ENCODE peak calls at places on chromosomes 12 and 14, in ten cellular contexts. T is thyroid gland; K is left lung; O is suprapubic skin; N is CD4-positive, alpha-beta T cell; G is HepG2; X is colonic mucosa; A is MM.1S; W is ovary; E is heart left ventricle. Q is an unnamed sample.

GRCh38 chr14:75418779-75419768 is 8.7 kb upstream of the JDP2 start:
- DNase-seq in G (no peak), T (peak; percentile 86), X (peak; percentile 82), O (no peak), K (no peak), A (no peak), N (no peak), W (no peak), E (peak; percentile 47), Q (no peak)

GRCh38 chr12:22626429-22626828 is 1.5 kb downstream of the ETNK1 start:
- DNase-seq in A (peak; percentile 58), E (no peak), W (no peak), N (no peak), G (no peak), X (no peak), T (no peak), O (no peak), K (no peak), Q (no peak)

GRCh38 chr14:64478634-64479250 is 13.4 kb downstream of the AKAP5 start:
- DNase-seq in N (no peak), E (no peak), T (no peak), W (no peak), X (no peak), K (no peak), O (no peak), A (no peak), G (no peak), Q (no peak)

GRCh38 chr14:90666571-90666970 is 149.7 kb downstream of the TTC7B start:
- DNase-seq in W (no peak), X (peak; percentile 27), O (no peak), G (no peak), N (no peak), A (no peak), E (no peak), K (no peak), T (no peak), Q (no peak)

GRCh38 chr12:6235499-6235898 is 35.3 kb downstream of the CD9 start:
- DNase-seq in O (no peak), A (peak; percentile 87), N (no peak), G (peak; percentile 74), T (peak; percentile 95), X (peak; percentile 89), K (peak; percentile 74), E (no peak), W (no peak), Q (no peak)

GRCh38 chr14:102795060-102795925 is 18.0 kb downstream of the TRAF3 start:
- DNase-seq in E (peak; percentile 70), T (peak; percentile 60), G (peak; percentile 82), X (peak; percentile 67), A (no peak), N (no peak), K (peak; percentile 69), O (no peak), W (no peak), Q (peak; percentile 21)

GRCh38 chr12:90543841-90544240 is 411.1 kb downstream of the CCER1 start:
- DNase-seq in O (no peak), K (no peak), T (no peak), E (no peak), X (no peak), A (no peak), W (no peak), N (no peak), G (no peak), Q (no peak)

GRCh38 chr14:88535149-88535548 is 19.7 kb downstream of the PTPN21 start:
- DNase-seq in A (no peak), X (peak; percentile 81), N (no peak), O (no peak), W (no peak), G (peak; percentile 75), T (no peak), E (no peak), K (no peak), Q (no peak)

GRCh38 chr12:86774841-86775386 is 518.7 kb upstream of the MGAT4C start:
- DNase-seq in W (no peak), T (no peak), O (no peak), K (no peak), N (no peak), G (no peak), E (no peak), X (no peak), A (no peak), Q (no peak)

GRCh38 chr14:52692248-52692962 is 3.0 kb downstream of the ERO1A start:
- DNase-seq in A (no peak), K (no peak), O (no peak), N (no peak), E (no peak), X (no peak), W (no peak), G (no peak), T (no peak), Q (peak; percentile 27)

GRCh38 chr14:99745307-99745951 is 47.8 kb upstream of the EML1 start:
- DNase-seq in A (no peak), T (no peak), X (no peak), N (no peak), W (no peak), O (no peak), K (no peak), E (no peak), G (no peak), Q (no peak)

GRCh38 chr14:96489327-96489726 is 12.9 kb upstream of the PAPOLA start:
- DNase-seq in E (no peak), T (no peak), A (no peak), G (no peak), X (no peak), O (no peak), W (no peak), K (no peak), N (no peak), Q (no peak)
- H3K27ac ChIP-seq in E (no peak overlapping the region), T (no peak overlapping the region), A (no peak overlapping the region), G (no peak overlapping the region), X (no peak overlapping the region), O (no peak overlapping the region), W (no peak overlapping the region), K (no peak overlapping the region), N (no peak overlapping the region), Q (no peak overlapping the region)

DNA sequence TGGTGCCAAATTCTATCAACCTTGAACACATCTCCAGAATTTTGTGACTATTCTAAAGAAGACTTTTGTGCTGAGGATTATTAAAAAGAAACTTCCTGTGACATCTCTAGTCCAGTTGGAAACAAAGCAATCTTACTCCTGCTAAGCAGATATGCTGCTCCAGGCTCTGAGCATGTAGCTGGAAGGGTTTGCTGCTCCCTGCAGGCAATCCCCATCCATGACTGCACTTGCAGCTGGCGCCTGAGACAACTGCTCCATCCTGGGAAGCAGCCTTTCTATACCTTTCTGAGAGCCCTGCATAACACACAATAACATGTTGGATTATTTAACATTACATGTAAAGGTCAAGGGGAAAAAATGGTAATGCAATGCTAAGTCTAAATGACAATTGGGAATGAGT is 105.1 kb downstream of the NDUFA12 start:
- DNase-seq in O (no peak), T (no peak), G (no peak), E (no peak), K (no peak), W (no peak), X (no peak), A (no peak), N (no peak), Q (no peak)
- TF ChIP-seq CTCF in O (no peak), T (no peak), G (peak; percentile 25), E (peak; percentile 11), K (peak; percentile 16), W (no peak), X (no peak), A (no peak), N (no peak), Q (no peak)

GRCh38 chr12:51540996-51541395 is 50.0 kb upstream of the SCN8A start:
- DNase-seq in G (no peak), N (no peak), T (no peak), E (no peak), K (no peak), X (no peak), O (no peak), A (no peak), W (no peak), Q (no peak)

GRCh38 chr12:51534675-51535074 is 56.4 kb upstream of the SCN8A start:
- DNase-seq in O (no peak), G (no peak), K (no peak), X (no peak), W (no peak), T (no peak), A (no peak), E (no peak), N (no peak), Q (no peak)

GRCh38 chr12:51536159-51536558 is 54.9 kb upstream of the SCN8A start:
- DNase-seq in G (no peak), A (no peak), T (no peak), W (no peak), O (no peak), X (no peak), N (no peak), K (no peak), E (no peak), Q (no peak)

GRCh38 chr12:51538599-51538998 is 52.4 kb upstream of the SCN8A start:
- DNase-seq in N (no peak), X (no peak), E (no peak), O (no peak), T (no peak), W (no peak), G (no peak), A (no peak), K (no peak), Q (no peak)

GRCh38 chr12:51538149-51538548 is 52.9 kb upstream of the SCN8A start:
- DNase-seq in W (no peak), E (no peak), X (no peak), T (no peak), O (no peak), N (no peak), K (no peak), G (no peak), A (no peak), Q (no peak)
- H3K27ac ChIP-seq in W (no peak overlapping the region), E (no peak overlapping the region), X (no peak overlapping the region), T (no peak overlapping the region), O (no peak overlapping the region), N (no peak overlapping the region), K (no peak overlapping the region), G (no peak overlapping the region), A (no peak overlapping the region), Q (no peak overlapping the region)

GRCh38 chr14:36974985-36975384 is 197.4 kb downstream of the SLC25A21 start:
- DNase-seq in O (no peak), G (no peak), E (no peak), N (no peak), A (no peak), K (no peak), T (no peak), W (no peak), X (no peak), Q (no peak)

GRCh38 chr14:36976571-36977023 is 195.8 kb downstream of the SLC25A21 start:
- DNase-seq in O (no peak), E (no peak), N (no peak), X (no peak), G (peak; percentile 45), K (peak; percentile 38), W (no peak), A (no peak), T (peak; percentile 10), Q (no peak)

GRCh38 chr14:36973806-36974442 is 198.5 kb downstream of the SLC25A21 start:
- DNase-seq in E (no peak), G (no peak), N (no peak), X (no peak), W (no peak), K (no peak), T (no peak), O (no peak), A (no peak), Q (no peak)

GRCh38 chr14:36979863-36980262 is 192.5 kb downstream of the SLC25A21 start:
- DNase-seq in K (no peak), G (no peak), W (no peak), N (no peak), O (no peak), X (no peak), E (no peak), T (no peak), A (no peak), Q (no peak)

GRCh38 chr14:36975834-36976233 is 196.6 kb downstream of the SLC25A21 start:
- DNase-seq in E (no peak), T (no peak), K (no peak), A (no peak), O (no peak), W (no peak), G (peak; percentile 79), X (no peak), N (no peak), Q (no peak)
- TF ChIP-seq CTCF in E (no peak), T (no peak), K (no peak), A (no peak), O (no peak), W (no peak), G (peak; percentile 62), X (no peak), N (no peak), Q (no peak)

Q was measured in uterus.